ENCODE peak calls at places on chromosome 17, in five cellular contexts. One of them, this sample, is unnamed.
A peak's percentile ranks its signal among the peaks of the same experiment; 100 is the strongest.

GRCh38 chr17:27952366-27952765 is 59.2 kb upstream of the LYRM9 start:
- DNase-seq in H7: no peak
- DNase-seq in iris pigment epithelial cell: no peak
- DNase-seq in fibroblast of gingiva: no peak
- DNase-seq in activated T-cell treated with anti-CD3 and anti-CD28 coated beads, Interleukin-2, amount 50 U/mL, for 48 hours: no peak
- DNase-seq in this sample: no peak

GRCh38 chr17:60077672-60078519 is 825 bp downstream of the HEATR6 start:
- DNase-seq in H7: no peak
- DNase-seq in iris pigment epithelial cell: peak; percentile 59
- DNase-seq in fibroblast of gingiva: peak; percentile 44
- DNase-seq in activated T-cell treated with anti-CD3 and anti-CD28 coated beads, Interleukin-2, amount 50 U/mL, for 48 hours: no peak
- DNase-seq in this sample: no peak

GRCh38 chr17:12899604-12900003 is 110.3 kb downstream of the ARHGAP44 start:
- DNase-seq in H7: no peak
- DNase-seq in iris pigment epithelial cell: no peak
- DNase-seq in fibroblast of gingiva: no peak
- DNase-seq in activated T-cell treated with anti-CD3 and anti-CD28 coated beads, Interleukin-2, amount 50 U/mL, for 48 hours: no peak
- DNase-seq in this sample: no peak

GRCh38 chr17:70879389-70879788 is 710.1 kb downstream of the KCNJ2 start:
- DNase-seq in H7: no peak
- DNase-seq in iris pigment epithelial cell: no peak
- DNase-seq in fibroblast of gingiva: no peak
- DNase-seq in activated T-cell treated with anti-CD3 and anti-CD28 coated beads, Interleukin-2, amount 50 U/mL, for 48 hours: no peak
- DNase-seq in this sample: no peak

GRCh38 chr17:73625975-73626706 is 18.1 kb downstream of the SDK2 start:
- DNase-seq in H7: no peak
- DNase-seq in iris pigment epithelial cell: no peak
- DNase-seq in fibroblast of gingiva: no peak
- DNase-seq in activated T-cell treated with anti-CD3 and anti-CD28 coated beads, Interleukin-2, amount 50 U/mL, for 48 hours: no peak
- DNase-seq in this sample: peak; percentile 55

GRCh38 chr17:66834426-66834918 is 445 bp upstream of the CACNG5 start:
- DNase-seq in H7: no peak
- DNase-seq in iris pigment epithelial cell: no peak
- DNase-seq in fibroblast of gingiva: no peak
- DNase-seq in activated T-cell treated with anti-CD3 and anti-CD28 coated beads, Interleukin-2, amount 50 U/mL, for 48 hours: no peak
- DNase-seq in this sample: no peak

GRCh38 chr17:79002796-79003593 is 6.6 kb downstream of the CANT1 start:
- DNase-seq in H7: peak; percentile 25
- DNase-seq in iris pigment epithelial cell: no peak
- DNase-seq in fibroblast of gingiva: no peak
- DNase-seq in activated T-cell treated with anti-CD3 and anti-CD28 coated beads, Interleukin-2, amount 50 U/mL, for 48 hours: no peak
- DNase-seq in this sample: no peak

GRCh38 chr17:74682442-74683190 is 30.1 kb downstream of the CD300LF start:
- DNase-seq in H7: no peak
- DNase-seq in iris pigment epithelial cell: no peak
- DNase-seq in fibroblast of gingiva: no peak
- DNase-seq in activated T-cell treated with anti-CD3 and anti-CD28 coated beads, Interleukin-2, amount 50 U/mL, for 48 hours: no peak
- DNase-seq in this sample: no peak

GRCh38 chr17:72110231-72110952 is 10.4 kb upstream of the SOX9 start:
- DNase-seq in H7: no peak
- DNase-seq in iris pigment epithelial cell: no peak
- DNase-seq in fibroblast of gingiva: no peak
- DNase-seq in activated T-cell treated with anti-CD3 and anti-CD28 coated beads, Interleukin-2, amount 50 U/mL, for 48 hours: no peak
- DNase-seq in this sample: no peak

GRCh38 chr17:80045703-80046102 is 9.3 kb downstream of the CCDC40 start:
- DNase-seq in H7: no peak
- DNase-seq in iris pigment epithelial cell: no peak
- DNase-seq in fibroblast of gingiva: no peak
- DNase-seq in activated T-cell treated with anti-CD3 and anti-CD28 coated beads, Interleukin-2, amount 50 U/mL, for 48 hours: no peak
- DNase-seq in this sample: no peak

GRCh38 chr17:46879101-46879500 is 27.7 kb downstream of the WNT9B start:
- DNase-seq in H7: no peak
- DNase-seq in iris pigment epithelial cell: no peak
- DNase-seq in fibroblast of gingiva: no peak
- DNase-seq in activated T-cell treated with anti-CD3 and anti-CD28 coated beads, Interleukin-2, amount 50 U/mL, for 48 hours: no peak
- DNase-seq in this sample: no peak

GRCh38 chr17:74567397-74567796 is at the start of gene CD300H:
- DNase-seq in H7: no peak
- DNase-seq in iris pigment epithelial cell: no peak
- DNase-seq in fibroblast of gingiva: no peak
- DNase-seq in activated T-cell treated with anti-CD3 and anti-CD28 coated beads, Interleukin-2, amount 50 U/mL, for 48 hours: no peak
- DNase-seq in this sample: no peak

GRCh38 chr17:64020068-64020766 is at the start of gene ICAM2:
- DNase-seq in H7: peak; percentile 32
- DNase-seq in iris pigment epithelial cell: no peak
- DNase-seq in fibroblast of gingiva: no peak
- DNase-seq in activated T-cell treated with anti-CD3 and anti-CD28 coated beads, Interleukin-2, amount 50 U/mL, for 48 hours: peak; percentile 86
- DNase-seq in this sample: no peak

GRCh38 chr17:19309701-19310100 is 52.8 kb downstream of the B9D1 start:
- DNase-seq in H7: no peak
- DNase-seq in iris pigment epithelial cell: no peak
- DNase-seq in fibroblast of gingiva: no peak
- DNase-seq in activated T-cell treated with anti-CD3 and anti-CD28 coated beads, Interleukin-2, amount 50 U/mL, for 48 hours: no peak
- DNase-seq in this sample: no peak

GRCh38 chr17:55266051-55266957 is 1.5 kb downstream of the HLF start:
- DNase-seq in H7: peak; percentile 72
- DNase-seq in iris pigment epithelial cell: no peak
- DNase-seq in fibroblast of gingiva: no peak
- DNase-seq in activated T-cell treated with anti-CD3 and anti-CD28 coated beads, Interleukin-2, amount 50 U/mL, for 48 hours: peak; percentile 24
- DNase-seq in this sample: no peak

GRCh38 chr17:27751622-27752490 is 48.5 kb downstream of the NOS2 start:
- DNase-seq in H7: peak; percentile 11
- DNase-seq in iris pigment epithelial cell: no peak
- DNase-seq in fibroblast of gingiva: no peak
- DNase-seq in activated T-cell treated with anti-CD3 and anti-CD28 coated beads, Interleukin-2, amount 50 U/mL, for 48 hours: no peak
- DNase-seq in this sample: no peak

GRCh38 chr17:55735784-55736405 is 13.2 kb upstream of the TMEM100 start:
- DNase-seq in H7: peak; percentile 38
- DNase-seq in iris pigment epithelial cell: peak; percentile 71
- DNase-seq in fibroblast of gingiva: peak; percentile 70
- DNase-seq in activated T-cell treated with anti-CD3 and anti-CD28 coated beads, Interleukin-2, amount 50 U/mL, for 48 hours: peak; percentile 32
- DNase-seq in this sample: no peak

GRCh38 chr17:49315974-49316570 is 46.0 kb downstream of the ZNF652 start:
- DNase-seq in H7: no peak
- DNase-seq in iris pigment epithelial cell: no peak
- DNase-seq in fibroblast of gingiva: peak; percentile 24
- DNase-seq in activated T-cell treated with anti-CD3 and anti-CD28 coated beads, Interleukin-2, amount 50 U/mL, for 48 hours: no peak
- DNase-seq in this sample: no peak